ENCODE peak calls at places on chromosomes 13 and 19, in seven cellular contexts. Y is ovary, G is MM.1S, L is AG09319, I is RWPE1, C is glutamatergic neuron, Q is fibroblast of mammary gland. R is an unnamed sample.

GRCh38 chr13:65154661-65155447 is 2075.3 kb downstream of the PCDH9 start:
- DNase-seq in Y (no peak), G (peak; percentile 71), L (no peak), I (no peak), C (no peak), Q (no peak), R (no peak)

GRCh38 chr19:40090256-40091204 is at the start of gene ZNF780A:
- DNase-seq in Y (peak; percentile 80), G (peak; percentile 76), L (no peak), I (peak; percentile 66), C (peak; percentile 86), Q (peak; percentile 61), R (peak; percentile 92)

GRCh38 chr13:39840201-39840600 is 184.7 kb downstream of the COG6 start:
- DNase-seq in Y (no peak), G (no peak), L (no peak), I (no peak), C (no peak), Q (peak; percentile 19), R (no peak)

GRCh38 chr19:34171539-34171876 is 796 bp upstream of the LSM14A start:
- DNase-seq in Y (no peak), G (no peak), L (no peak), I (peak; percentile 64), C (no peak), Q (peak; percentile 89), R (no peak)

GRCh38 chr19:49427855-49428546 is 2.8 kb downstream of the GFY start:
- DNase-seq in Y (no peak), G (no peak), L (no peak), I (no peak), C (peak; percentile 63), Q (no peak), R (peak; percentile 87)

GRCh38 chr19:30077851-30078355 is 135.9 kb downstream of the URI1 start:
- DNase-seq in Y (peak; percentile 15), G (no peak), L (no peak), I (no peak), C (peak; percentile 10), Q (no peak), R (no peak)

GRCh38 chr19:38727868-38728660 is 16.2 kb downstream of the CAPN12 start:
- DNase-seq in Y (peak; percentile 71), G (no peak), L (no peak), I (no peak), C (no peak), Q (no peak), R (peak; percentile 69)

GRCh38 chr13:23292596-23292995 is 111.8 kb downstream of the SGCG start:
- DNase-seq in Y (no peak), G (no peak), L (no peak), I (no peak), C (no peak), Q (no peak), R (no peak)

GRCh38 chr13:37647038-37647650 is 48.6 kb upstream of the POSTN start:
- DNase-seq in Y (no peak), G (no peak), L (no peak), I (no peak), C (no peak), Q (no peak), R (no peak)

GRCh38 chr13:36997716-36998427 is 1.3 kb downstream of the ALG5 start:
- DNase-seq in Y (no peak), G (no peak), L (no peak), I (no peak), C (no peak), Q (peak; percentile 28), R (no peak)

GRCh38 chr19:23254141-23254910 is 4.1 kb upstream of the ZNF724 start:
- DNase-seq in Y (no peak), G (no peak), L (no peak), I (no peak), C (no peak), Q (no peak), R (no peak)

GRCh38 chr13:114132419-114133121 is at the start of gene RASA3:
- DNase-seq in Y (peak; percentile 85), G (peak; percentile 83), L (peak; percentile 63), I (peak; percentile 75), C (peak; percentile 83), Q (peak; percentile 68), R (peak; percentile 95)

GRCh38 chr13:43058318-43058674 is 34.9 kb downstream of the DNAJC15 start:
- DNase-seq in Y (no peak), G (no peak), L (peak; percentile 53), I (peak; percentile 83), C (no peak), Q (peak; percentile 82), R (no peak)

GRCh38 chr19:40217921-40218890 is at the start of gene TTC9B:
- DNase-seq in Y (no peak), G (no peak), L (no peak), I (no peak), C (peak; percentile 71), Q (no peak), R (no peak)

GRCh38 chr13:34941835-34942731 is at the start of gene NBEA:
- DNase-seq in Y (peak; percentile 86), G (peak; percentile 73), L (peak; percentile 10), I (peak; percentile 71), C (peak; percentile 84), Q (peak; percentile 41), R (peak; percentile 96)

GRCh38 chr19:19613456-19613855 is 5.0 kb downstream of the PBX4 start:
- DNase-seq in Y (no peak), G (no peak), L (no peak), I (peak; percentile 79), C (no peak), Q (no peak), R (no peak)

GRCh38 chr13:48072304-48072703 is 22.6 kb downstream of the MED4 start:
- DNase-seq in Y (no peak), G (no peak), L (no peak), I (peak; percentile 6), C (peak; percentile 35), Q (peak; percentile 28), R (no peak)

DNA sequence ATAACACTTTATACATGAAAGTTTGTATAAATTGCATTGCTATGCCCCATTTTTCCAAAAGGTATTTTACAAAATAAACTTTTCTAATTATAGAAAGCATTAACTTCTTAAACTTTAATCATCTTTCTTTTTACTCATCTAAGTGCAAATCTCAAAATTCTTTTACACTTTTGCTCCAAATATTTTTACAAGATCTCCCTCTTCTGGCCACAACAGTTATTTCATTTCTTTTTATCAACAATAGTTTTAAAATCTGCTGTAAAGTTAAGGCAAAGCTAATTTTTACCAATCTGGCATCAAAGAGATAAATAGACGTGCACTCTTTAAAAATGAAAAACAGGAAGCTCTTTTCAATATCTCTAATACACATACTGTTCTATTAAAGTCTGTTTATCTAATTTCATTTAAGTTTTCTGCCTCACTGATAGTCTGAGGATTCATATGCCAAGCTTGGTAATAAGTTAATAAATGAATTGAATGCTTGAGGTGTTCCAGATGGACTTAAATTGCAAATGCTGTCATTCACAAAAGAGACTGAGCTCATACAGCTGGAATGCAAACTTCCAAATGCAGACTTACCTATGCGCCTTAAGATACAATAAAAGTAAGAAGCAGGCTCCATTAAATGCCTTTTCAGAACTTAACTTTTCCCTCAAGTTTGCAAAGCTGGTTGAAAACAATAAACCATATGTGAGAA is 583.0 kb upstream of the ATXN8OS start:
- DNase-seq in Y (no peak), G (no peak), L (no peak), I (no peak), C (no peak), Q (no peak), R (no peak)
- TF ChIP-seq CTCF in Y (no peak), G (peak; percentile 18), L (no peak), I (peak; percentile 34), C (peak; percentile 71), Q (peak; percentile 10), R (no peak)

GRCh38 chr19:13100871-13101589 is 1.6 kb downstream of the LYL1 start:
- DNase-seq in Y (no peak), G (no peak), L (no peak), I (no peak), C (no peak), Q (no peak), R (peak; percentile 39)
- TF ChIP-seq CTCF in Y (no peak), G (no peak), L (peak; percentile 23), I (no peak), C (no peak), Q (peak; percentile 24), R (no peak)

GRCh38 chr19:12610540-12611360 is at the start of the genes ZNF490 and ZNF791:
- DNase-seq in Y (peak; percentile 97), G (peak; percentile 98), L (peak; percentile 92), I (peak; percentile 99), C (peak; percentile 97), Q (peak; percentile 97), R (peak; percentile 99)
- TF ChIP-seq CTCF in Y (peak; percentile 15), G (no peak), L (no peak), I (no peak), C (no peak), Q (peak; percentile 3), R (no peak)

DNA sequence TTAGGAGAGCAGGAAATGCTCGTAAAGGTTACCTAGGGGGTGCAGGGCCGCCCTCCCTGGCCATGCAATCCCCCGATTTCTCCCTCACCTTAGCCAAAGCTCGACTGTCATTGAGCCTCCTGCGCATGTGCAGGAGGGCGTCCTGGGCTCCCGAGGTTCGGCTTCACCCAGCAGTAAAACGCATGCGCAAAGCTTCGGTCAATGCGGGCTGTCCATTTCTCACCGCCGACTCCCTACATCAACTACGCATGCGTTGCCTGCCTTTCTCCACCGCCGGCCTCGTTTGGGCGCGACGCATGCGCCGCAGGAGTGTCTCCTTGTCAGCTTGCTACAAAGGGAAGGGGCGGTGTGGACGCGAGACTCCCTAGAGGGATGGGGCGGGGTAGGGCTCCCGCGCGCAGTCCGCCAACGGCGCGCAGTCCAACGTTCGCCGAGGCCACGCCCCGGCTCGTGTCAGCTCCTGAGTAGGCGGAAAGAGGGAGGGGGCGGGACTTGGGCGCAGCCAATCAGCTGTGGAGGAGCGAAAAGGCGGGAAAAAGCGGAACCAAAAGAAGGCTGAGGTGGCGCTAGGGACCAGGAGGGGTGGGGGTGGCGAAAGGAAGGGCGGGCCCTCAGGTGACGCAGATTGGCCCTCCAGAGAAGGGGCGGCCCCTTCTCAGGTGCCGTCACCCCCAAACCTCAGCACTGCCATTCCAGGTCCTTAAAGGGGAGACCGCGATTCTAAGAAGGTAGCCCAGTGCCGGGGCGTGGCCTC is at the start of the genes SYNGR4 and TMEM143:
- DNase-seq in Y (peak; percentile 99), G (peak; percentile 100), L (peak; percentile 99), I (peak; percentile 99), C (peak; percentile 98), Q (peak; percentile 99), R (peak; percentile 99)
- TF ChIP-seq CTCF in Y (no peak), G (no peak), L (no peak), I (no peak), C (no peak), Q (no peak), R (no peak)

GRCh38 chr19:11142528-11143171 is 12.9 kb downstream of the SPC24 start:
- DNase-seq in Y (peak; percentile 98), G (no peak), L (peak; percentile 90), I (peak; percentile 91), C (no peak), Q (peak; percentile 94), R (peak; percentile 90)
- TF ChIP-seq CTCF in Y (no peak), G (no peak), L (no peak), I (no peak), C (no peak), Q (no peak), R (no peak)

R was measured in upper lobe of left lung.